ENCODE peak calls at places on chromosome 1, in eight cellular contexts. M, T, I, O, K, H, C and Y are unnamed samples.

GRCh38 chr1:211478376-211478775 is 13.6 kb downstream of the RD3 start:
- DNase-seq in C (no peak), K (no peak), T (no peak), H (no peak), M (no peak), I (no peak), O (no peak), Y (no peak)

GRCh38 chr1:156970017-156970416 is 49.6 kb downstream of the LRRC71 start:
- DNase-seq in O (no peak), K (no peak), I (no peak), T (no peak), C (no peak), M (no peak), H (no peak), Y (no peak)

GRCh38 chr1:201216395-201217085 is 25.9 kb downstream of the IGFN1 start:
- DNase-seq in T (no peak), C (no peak), I (no peak), H (no peak), M (no peak), O (no peak), K (no peak), Y (no peak)

GRCh38 chr1:201748331-201748730 is 80.6 kb upstream of the IPO9 start:
- DNase-seq in I (no peak), T (no peak), H (no peak), K (no peak), M (no peak), C (no peak), O (peak; percentile 67), Y (no peak)

GRCh38 chr1:14878951-14879350 is 274.6 kb upstream of the TMEM51 start:
- DNase-seq in M (no peak), T (no peak), O (no peak), I (peak; percentile 78), H (no peak), K (no peak), C (no peak), Y (no peak)

GRCh38 chr1:226986496-226987178 is 46.5 kb downstream of the COQ8A start:
- DNase-seq in T (no peak), O (no peak), C (no peak), I (no peak), M (no peak), K (no peak), H (peak; percentile 5), Y (no peak)

GRCh38 chr1:47757226-47757975 is 239.8 kb downstream of the TRABD2B start:
- DNase-seq in M (no peak), H (no peak), C (no peak), O (no peak), K (no peak), I (no peak), T (no peak), Y (no peak)

GRCh38 chr1:247216246-247216645 is 39.6 kb upstream of the VN1R5 start:
- DNase-seq in H (no peak), O (no peak), C (no peak), T (no peak), M (no peak), I (no peak), K (no peak), Y (no peak)

GRCh38 chr1:212915245-212916091 is 34.9 kb upstream of the VASH2 start:
- DNase-seq in K (peak; percentile 76), T (no peak), H (no peak), M (no peak), O (peak; percentile 25), I (peak; percentile 47), C (no peak), Y (no peak)

GRCh38 chr1:219387211-219387610 is 213.5 kb downstream of the LYPLAL1 start:
- DNase-seq in C (no peak), K (no peak), I (no peak), T (no peak), O (no peak), H (no peak), M (no peak), Y (no peak)